ENCODE peak calls at places on chromosomes 16 and 17, in five cellular contexts. One of them, this sample, is unnamed.

GRCh38 chr16:11986521-11987057 is 10.1 kb downstream of the SNX29 start:
- DNase-seq in NCI-H1105: no peak
- DNase-seq in stomach: no peak
- DNase-seq in BE2C: no peak
- DNase-seq in tibial artery: no peak
- DNase-seq in this sample: no peak

GRCh38 chr17:47707056-47707791 is 13.3 kb downstream of the TBKBP1 start:
- DNase-seq in NCI-H1105: no peak
- DNase-seq in tibial artery: no peak
- DNase-seq in BE2C: no peak
- DNase-seq in stomach: no peak
- DNase-seq in this sample: no peak

GRCh38 chr17:66304304-66305174 is 2.1 kb downstream of the PRKCA start:
- DNase-seq in stomach: no peak
- DNase-seq in BE2C: no peak
- DNase-seq in NCI-H1105: no peak
- DNase-seq in tibial artery: no peak
- DNase-seq in this sample: no peak

GRCh38 chr16:53872248-53873221 is 168.6 kb downstream of the FTO start:
- DNase-seq in NCI-H1105: no peak
- DNase-seq in BE2C: no peak
- DNase-seq in stomach: no peak
- DNase-seq in tibial artery: no peak
- DNase-seq in this sample: no peak

GRCh38 chr16:88558457-88559442 is 11.5 kb upstream of the ZC3H18 start:
- DNase-seq in NCI-H1105: peak; percentile 45
- DNase-seq in tibial artery: no peak
- DNase-seq in stomach: peak; percentile 89
- DNase-seq in BE2C: peak; percentile 80
- DNase-seq in this sample: no peak

GRCh38 chr16:88116121-88116900 is 165.1 kb downstream of the BANP start:
- DNase-seq in BE2C: no peak
- DNase-seq in tibial artery: no peak
- DNase-seq in NCI-H1105: no peak
- DNase-seq in stomach: no peak
- DNase-seq in this sample: no peak

GRCh38 chr17:17822189-17822978 is 14.4 kb downstream of the SREBF1 start:
- DNase-seq in tibial artery: peak; percentile 91
- DNase-seq in NCI-H1105: no peak
- DNase-seq in BE2C: no peak
- DNase-seq in stomach: peak; percentile 68
- DNase-seq in this sample: no peak

GRCh38 chr16:2253293-2253692 is 1.9 kb upstream of the ECI1 start:
- DNase-seq in stomach: no peak
- DNase-seq in NCI-H1105: no peak
- DNase-seq in tibial artery: no peak
- DNase-seq in BE2C: no peak
- DNase-seq in this sample: no peak

GRCh38 chr17:49572226-49572625 is 3.4 kb upstream of the NXPH3 start:
- DNase-seq in tibial artery: peak; percentile 54
- DNase-seq in NCI-H1105: no peak
- DNase-seq in BE2C: no peak
- DNase-seq in stomach: no peak
- DNase-seq in this sample: no peak

GRCh38 chr16:69494993-69495392 is 70.6 kb downstream of the CYB5B start:
- DNase-seq in BE2C: peak; percentile 46
- DNase-seq in stomach: no peak
- DNase-seq in tibial artery: no peak
- DNase-seq in NCI-H1105: no peak
- DNase-seq in this sample: no peak

GRCh38 chr17:50087246-50087911 is 7.8 kb upstream of the PDK2 start:
- DNase-seq in stomach: peak; percentile 79
- DNase-seq in BE2C: peak; percentile 79
- DNase-seq in tibial artery: peak; percentile 81
- DNase-seq in NCI-H1105: no peak
- DNase-seq in this sample: peak; percentile 91

GRCh38 chr17:50934672-50935200 is 68.6 kb upstream of the TOB1 start:
- DNase-seq in NCI-H1105: no peak
- DNase-seq in tibial artery: no peak
- DNase-seq in stomach: no peak
- DNase-seq in BE2C: no peak
- DNase-seq in this sample: peak; percentile 4

GRCh38 chr16:85828166-85828565 is 28.7 kb downstream of the COX4I1 start:
- DNase-seq in stomach: no peak
- DNase-seq in BE2C: no peak
- DNase-seq in NCI-H1105: no peak
- DNase-seq in tibial artery: no peak
- DNase-seq in this sample: no peak

GRCh38 chr16:2854700-2855309 is 3.2 kb downstream of the PRSS22 start:
- DNase-seq in tibial artery: no peak
- DNase-seq in stomach: no peak
- DNase-seq in NCI-H1105: no peak
- DNase-seq in BE2C: no peak
- DNase-seq in this sample: no peak

GRCh38 chr16:56814537-56815432 is 50.2 kb upstream of the SLC12A3 start:
- DNase-seq in tibial artery: no peak
- DNase-seq in stomach: no peak
- DNase-seq in BE2C: no peak
- DNase-seq in NCI-H1105: no peak
- DNase-seq in this sample: no peak

GRCh38 chr16:398551-399277 is 1.7 kb downstream of the NME4 start:
- DNase-seq in NCI-H1105: no peak
- DNase-seq in stomach: no peak
- DNase-seq in BE2C: no peak
- DNase-seq in tibial artery: no peak
- DNase-seq in this sample: no peak

GRCh38 chr16:57668259-57668563 is at the start of gene ADGRG3:
- DNase-seq in BE2C: no peak
- DNase-seq in stomach: no peak
- DNase-seq in NCI-H1105: no peak
- DNase-seq in tibial artery: no peak
- DNase-seq in this sample: no peak

GRCh38 chr16:69660166-69660565 is 66.2 kb downstream of the NQO1 start:
- DNase-seq in BE2C: no peak
- DNase-seq in stomach: no peak
- DNase-seq in NCI-H1105: no peak
- DNase-seq in tibial artery: no peak
- DNase-seq in this sample: no peak

GRCh38 chr16:57265850-57266530 is 18.5 kb downstream of the PLLP start:
- DNase-seq in NCI-H1105: no peak
- DNase-seq in stomach: peak; percentile 93
- DNase-seq in BE2C: peak; percentile 85
- DNase-seq in tibial artery: peak; percentile 75
- DNase-seq in this sample: no peak

GRCh38 chr16:77539336-77539735 is 104.5 kb upstream of the ADAMTS18 start:
- DNase-seq in NCI-H1105: no peak
- DNase-seq in BE2C: no peak
- DNase-seq in tibial artery: no peak
- DNase-seq in stomach: no peak
- DNase-seq in this sample: no peak

GRCh38 chr17:49676276-49676868 is 1.5 kb downstream of the SPOP start:
- DNase-seq in BE2C: no peak
- DNase-seq in stomach: no peak
- DNase-seq in tibial artery: no peak
- DNase-seq in NCI-H1105: no peak
- DNase-seq in this sample: no peak

GRCh38 chr16:53561101-53561888 is 58.3 kb upstream of the AKTIP start:
- DNase-seq in stomach: no peak
- DNase-seq in tibial artery: no peak
- DNase-seq in NCI-H1105: no peak
- DNase-seq in BE2C: no peak
- DNase-seq in this sample: no peak

GRCh38 chr17:64081802-64082799 is 47.8 kb downstream of the ERN1 start:
- DNase-seq in NCI-H1105: no peak
- DNase-seq in stomach: no peak
- DNase-seq in BE2C: peak; percentile 64
- DNase-seq in tibial artery: no peak
- DNase-seq in this sample: no peak

GRCh38 chr16:56871172-56871593 is 6.2 kb downstream of the SLC12A3 start:
- DNase-seq in stomach: peak; percentile 46
- DNase-seq in BE2C: peak; percentile 49
- DNase-seq in NCI-H1105: no peak
- DNase-seq in tibial artery: no peak
- DNase-seq in this sample: no peak

GRCh38 chr17:59830007-59830630 is 62.6 kb downstream of the TUBD1 start:
- DNase-seq in BE2C: no peak
- DNase-seq in stomach: no peak
- DNase-seq in NCI-H1105: no peak
- DNase-seq in tibial artery: peak; percentile 63
- DNase-seq in this sample: no peak

GRCh38 chr16:81493755-81494433 is 49.3 kb downstream of the CMIP start:
- DNase-seq in tibial artery: no peak
- DNase-seq in NCI-H1105: no peak
- DNase-seq in stomach: peak; percentile 78
- DNase-seq in BE2C: no peak
- DNase-seq in this sample: no peak

GRCh38 chr17:43471801-43472200 is 12.0 kb upstream of the DHX8 start:
- DNase-seq in tibial artery: no peak
- DNase-seq in BE2C: no peak
- DNase-seq in NCI-H1105: no peak
- DNase-seq in stomach: no peak
- DNase-seq in this sample: no peak

GRCh38 chr16:6165330-6165984 is 1067.9 kb upstream of the EEF2KMT start:
- DNase-seq in BE2C: no peak
- DNase-seq in NCI-H1105: no peak
- DNase-seq in tibial artery: no peak
- DNase-seq in stomach: no peak
- DNase-seq in this sample: no peak

GRCh38 chr17:35612924-35613521 is 25.9 kb downstream of the AP2B1 start:
- DNase-seq in NCI-H1105: peak; percentile 30
- DNase-seq in BE2C: peak; percentile 61
- DNase-seq in stomach: peak; percentile 44
- DNase-seq in tibial artery: no peak
- DNase-seq in this sample: no peak

GRCh38 chr16:85717393-85718152 is 28.8 kb upstream of the GINS2 start:
- DNase-seq in tibial artery: peak; percentile 71
- DNase-seq in NCI-H1105: peak; percentile 56
- DNase-seq in BE2C: peak; percentile 81
- DNase-seq in stomach: peak; percentile 75
- DNase-seq in this sample: no peak

GRCh38 chr17:35087731-35088646 is 24.5 kb upstream of the RFFL start:
- DNase-seq in NCI-H1105: no peak
- DNase-seq in BE2C: peak; percentile 42
- DNase-seq in stomach: peak; percentile 58
- DNase-seq in tibial artery: peak; percentile 77
- DNase-seq in this sample: no peak

GRCh38 chr17:9370464-9370863 is 205.2 kb downstream of the STX8 start:
- DNase-seq in tibial artery: no peak
- DNase-seq in stomach: no peak
- DNase-seq in NCI-H1105: peak; percentile 20
- DNase-seq in BE2C: no peak
- DNase-seq in this sample: no peak

GRCh38 chr17:4858068-4858879 is 25.1 kb downstream of the MINK1 start:
- DNase-seq in stomach: no peak
- DNase-seq in BE2C: no peak
- DNase-seq in tibial artery: no peak
- DNase-seq in NCI-H1105: no peak
- DNase-seq in this sample: no peak